ENCODE peak calls at places on chromosomes 12 and 14, in eight cellular contexts. M is OCI-LY7, Q is cardiac muscle cell, K is AG04450, N is astrocyte of the spinal cord, S is tibial nerve, I is fibroblast of lung, C is fibroblast of the aortic adventitia. P is an unnamed sample.

GRCh38 chr12:75208851-75209781 is 523 bp downstream of the KCNC2 start:
- DNase-seq in M (no peak), Q (peak), I (peak), K (peak), C (peak), N (peak), S (no peak), P (peak)

GRCh38 chr12:99916555-99916954 is 68.2 kb downstream of the ANKS1B start:
- DNase-seq in S (no peak), I (peak), K (no peak), Q (no peak), C (no peak), N (no peak), M (no peak), P (peak)

GRCh38 chr14:32697704-32698103 is 241.0 kb upstream of the NPAS3 start:
- DNase-seq in M (no peak), C (peak), I (peak), Q (no peak), N (peak), S (no peak), K (no peak), P (peak)

GRCh38 chr14:53786045-53786444 is 170.6 kb downstream of the BMP4 start:
- DNase-seq in K (no peak), S (no peak), C (no peak), N (no peak), I (no peak), Q (no peak), M (no peak), P (no peak)

GRCh38 chr12:24821691-24822090 is 127.2 kb downstream of the BCAT1 start:
- DNase-seq in I (peak), S (no peak), N (peak), K (no peak), Q (no peak), C (peak), M (no peak), P (peak)

GRCh38 chr14:100445436-100446088 is 122.4 kb downstream of the SLC25A47 start:
- DNase-seq in Q (no peak), N (no peak), I (no peak), M (no peak), K (no peak), C (no peak), S (no peak), P (no peak)

GRCh38 chr12:56377310-56377988 is 14.8 kb upstream of the APOF start:
- DNase-seq in K (no peak), Q (no peak), M (peak), I (no peak), N (peak), S (no peak), C (peak), P (peak)

GRCh38 chr12:93778306-93778705 is 101.1 kb downstream of the CRADD start:
- DNase-seq in K (peak), C (peak), N (peak), M (no peak), S (no peak), I (peak), Q (no peak), P (peak)

GRCh38 chr14:91613459-91614145 is 103.5 kb upstream of the PPP4R3A start:
- DNase-seq in K (no peak), M (no peak), S (no peak), C (no peak), Q (no peak), I (no peak), N (no peak), P (no peak)

GRCh38 chr12:64180951-64181350 is 41.1 kb downstream of the KICS2 start:
- DNase-seq in N (peak), S (no peak), M (no peak), K (no peak), I (peak), C (peak), Q (no peak), P (peak)

GRCh38 chr12:126727656-126728055 is 1539.3 kb upstream of the TMEM132C start:
- DNase-seq in K (no peak), I (no peak), C (no peak), Q (peak), N (no peak), S (no peak), M (no peak), P (no peak)

GRCh38 chr12:61667676-61668075 is 592.5 kb upstream of the USP15 start:
- DNase-seq in I (no peak), K (no peak), N (no peak), C (no peak), Q (no peak), S (no peak), M (no peak), P (peak)

GRCh38 chr14:99884834-99885648 is 91.8 kb downstream of the EML1 start:
- DNase-seq in I (peak), N (peak), C (peak), S (peak), M (peak), K (peak), Q (peak), P (peak)

GRCh38 chr12:55865327-55865726 is 22.6 kb upstream of the MMP19 start:
- DNase-seq in M (no peak), S (no peak), C (no peak), N (no peak), Q (no peak), K (no peak), I (no peak), P (no peak)

GRCh38 chr14:61482348-61483206 is 161.2 kb downstream of the PRKCH start:
- DNase-seq in Q (no peak), N (no peak), M (no peak), C (no peak), I (no peak), S (no peak), K (no peak), P (no peak)

GRCh38 chr12:124175731-124176130 is 119.2 kb upstream of the RFLNA start:
- DNase-seq in I (no peak), N (no peak), K (no peak), Q (no peak), S (no peak), M (no peak), C (no peak), P (no peak)

GRCh38 chr12:124469193-124469888 is 98.1 kb downstream of the NCOR2 start:
- DNase-seq in S (no peak), K (no peak), Q (no peak), I (no peak), C (no peak), M (peak), N (no peak), P (peak)

GRCh38 chr12:88448337-88448944 is 131.8 kb downstream of the KITLG start:
- DNase-seq in M (no peak), N (peak), C (no peak), I (no peak), K (no peak), Q (no peak), S (no peak), P (no peak)

GRCh38 chr12:56867216-56867615 is 67.0 kb downstream of the SDR9C7 start:
- DNase-seq in M (peak), Q (no peak), N (no peak), S (no peak), K (no peak), C (no peak), I (no peak), P (peak)

GRCh38 chr12:49705479-49706267 is 1.5 kb downstream of the FMNL3 start:
- DNase-seq in K (no peak), Q (no peak), M (peak), S (no peak), C (peak), I (peak), N (peak), P (peak)

DNA sequence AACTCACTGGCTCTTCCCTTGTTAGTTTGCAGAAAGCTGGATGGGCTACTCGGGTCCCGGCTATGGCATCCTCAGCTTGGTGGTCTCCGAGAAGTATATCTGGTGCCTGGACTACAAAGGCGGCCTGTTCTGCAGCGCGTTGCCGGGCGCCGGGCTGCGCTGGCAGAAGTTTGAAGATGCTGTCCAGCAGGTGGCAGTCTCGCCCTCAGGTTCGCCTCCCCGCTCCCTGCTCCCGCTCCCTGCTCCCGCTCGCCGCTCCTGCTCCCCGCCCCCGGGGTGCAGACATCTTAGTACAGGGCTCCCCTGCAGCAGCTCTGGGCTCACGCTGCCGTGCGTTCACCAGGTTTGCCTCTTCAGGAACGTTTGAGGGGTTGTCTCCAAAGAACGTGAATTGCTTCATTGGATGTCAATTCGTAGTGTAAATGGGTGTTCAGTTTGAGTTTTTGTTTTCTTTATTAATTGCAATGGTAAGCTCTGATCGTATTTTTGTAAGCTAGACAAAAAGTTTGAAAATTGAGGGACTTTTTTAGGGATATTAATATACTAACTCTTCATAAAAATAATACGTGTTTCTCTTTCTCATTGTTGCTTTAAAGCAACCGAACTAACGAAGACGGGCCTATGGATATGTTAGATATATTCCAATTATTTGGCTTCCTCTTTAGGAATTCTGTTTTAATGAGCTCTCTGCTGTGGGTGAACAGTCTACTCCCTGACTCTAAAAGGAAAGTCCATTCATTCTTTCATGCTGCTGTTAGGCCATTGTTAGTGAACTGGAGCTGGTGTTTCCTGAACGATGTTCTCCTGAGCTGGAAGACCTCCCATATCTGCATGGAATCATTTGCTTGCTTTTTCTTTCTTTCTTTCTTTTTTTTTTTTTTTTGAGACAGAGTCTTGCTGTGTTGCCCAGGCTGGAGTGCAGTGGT is 71.3 kb downstream of the ANKRD9 start:
- DNase-seq in M (peak), Q (peak), K (peak), I (peak), C (peak), N (peak), S (peak), P (peak)
- TF ChIP-seq CTCF in M (peak), Q (peak), K (peak), I (peak), C (peak), N (peak), S (peak), P (peak)

GRCh38 chr12:82783456-82783855 is 96.8 kb downstream of the TMTC2 start:
- DNase-seq in M (no peak), N (no peak), S (no peak), K (no peak), Q (no peak), C (no peak), I (no peak), P (no peak)
- H3K4me3 ChIP-seq in M (no peak), N (no peak), S (no peak), K (no peak), Q (no peak), C (no peak), I (no peak), P (no peak)

DNA sequence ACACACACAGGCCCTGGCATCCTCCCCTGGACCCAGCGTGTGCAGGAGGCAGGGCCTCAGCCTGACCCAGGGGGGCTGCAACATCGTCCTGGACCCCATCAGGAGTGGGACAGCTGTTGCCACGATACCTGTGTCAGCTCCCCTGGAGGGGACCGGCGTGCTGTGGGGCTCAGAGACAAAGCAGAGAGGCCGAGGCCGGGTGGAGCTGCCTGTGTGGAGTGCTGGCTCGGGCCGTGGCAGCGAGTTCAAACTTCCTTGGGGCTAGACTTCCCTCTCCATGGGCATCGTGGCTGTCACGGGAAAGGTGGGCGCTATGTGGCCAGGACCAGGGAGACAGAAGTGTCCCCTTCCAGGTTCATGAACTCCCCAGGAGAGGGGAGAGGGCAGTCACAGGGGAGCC is 155.0 kb upstream of the SFSWAP start:
- DNase-seq in I (no peak), K (no peak), M (no peak), S (no peak), C (no peak), N (no peak), Q (no peak), P (no peak)
- TF ChIP-seq CTCF in I (no peak), K (no peak), M (no peak), S (no peak), C (no peak), N (no peak), Q (no peak), P (no peak)

DNA sequence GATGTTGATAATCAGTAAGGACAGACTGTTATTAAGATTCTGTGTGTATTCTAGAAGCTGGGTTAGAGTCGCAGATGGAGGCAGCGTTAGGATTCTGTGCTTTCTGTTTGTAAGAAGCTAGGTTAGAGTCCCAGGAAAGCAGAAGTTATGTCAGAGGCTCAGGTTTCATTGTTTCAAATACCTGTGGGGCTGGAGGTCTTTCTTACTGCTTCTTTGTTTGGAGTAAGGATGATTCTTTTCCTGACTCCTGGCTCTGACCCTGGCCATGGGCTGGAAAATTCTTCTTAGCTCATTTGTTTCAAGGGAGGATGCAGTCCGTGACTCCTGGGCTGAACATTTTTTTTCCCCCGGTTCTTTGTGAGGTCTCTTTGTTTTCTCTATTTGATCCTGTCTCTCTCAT is 5.2 kb downstream of the MUCL1 start:
- DNase-seq in I (no peak), M (no peak), K (no peak), Q (no peak), S (no peak), C (no peak), N (no peak), P (no peak)
- H3K4me3 ChIP-seq in I (no peak), M (no peak), K (no peak), Q (no peak), S (no peak), C (no peak), N (no peak), P (no peak)

GRCh38 chr12:32298917-32299316 is 100.4 kb upstream of the FGD4 start:
- DNase-seq in C (peak), M (no peak), K (no peak), I (no peak), Q (no peak), N (no peak), S (no peak), P (peak)

GRCh38 chr12:32290411-32290810 is 108.9 kb upstream of the FGD4 start:
- DNase-seq in K (no peak), S (no peak), N (peak), I (peak), C (peak), M (no peak), Q (no peak), P (peak)

GRCh38 chr12:32296541-32296940 is 102.8 kb upstream of the FGD4 start:
- DNase-seq in S (no peak), K (no peak), C (no peak), M (no peak), N (no peak), I (no peak), Q (no peak), P (peak)

GRCh38 chr12:32292175-32292574 is 107.2 kb upstream of the FGD4 start:
- DNase-seq in N (no peak), C (no peak), K (no peak), I (no peak), M (no peak), Q (no peak), S (no peak), P (no peak)

GRCh38 chr12:32293808-32294419 is 105.4 kb upstream of the FGD4 start:
- DNase-seq in C (no peak), S (no peak), Q (no peak), I (no peak), K (no peak), M (no peak), N (no peak), P (no peak)
- TF ChIP-seq CTCF in C (peak), S (no peak), Q (no peak), I (no peak), K (no peak), M (peak), N (no peak), P (no peak)

GRCh38 chr12:105671720-105672119 is 341.2 kb downstream of the C12orf75 start:
- DNase-seq in C (peak), M (no peak), I (peak), N (no peak), S (no peak), K (no peak), Q (no peak), P (no peak)
- H3K4me3 ChIP-seq in C (no peak), M (no peak), I (no peak), N (no peak), S (no peak), K (no peak), Q (no peak), P (no peak)

GRCh38 chr12:989751-990278 is 1.2 kb upstream of the ERC1 start:
- DNase-seq in C (peak), S (peak), N (peak), I (peak), Q (peak), M (peak), K (no peak), P (peak)
- TF ChIP-seq CTCF in C (peak), S (no peak), N (peak), I (peak), Q (no peak), M (no peak), K (no peak), P (no peak)

DNA sequence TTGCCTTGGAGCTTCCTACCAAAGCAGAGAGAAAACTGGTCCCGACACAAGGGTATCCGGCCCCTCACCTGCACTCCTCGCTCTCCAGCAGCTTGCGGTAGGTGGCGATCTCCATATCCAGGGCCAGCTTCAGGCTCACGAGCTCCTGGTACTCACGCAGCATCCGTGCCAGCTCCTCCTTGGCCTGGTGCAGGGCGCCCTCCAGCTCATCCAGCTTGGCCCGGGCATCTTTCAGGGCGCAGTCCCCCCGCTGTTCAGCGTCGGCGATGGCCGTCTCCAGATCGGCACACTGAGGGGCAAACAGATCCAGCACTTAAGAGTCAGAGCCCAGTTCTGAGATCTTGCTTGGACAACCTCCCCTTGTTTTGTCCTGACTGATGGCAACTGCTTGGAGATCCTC is 13.7 kb downstream of the KRT72 start:
- DNase-seq in Q (no peak), C (no peak), I (no peak), S (no peak), M (no peak), K (no peak), N (no peak), P (no peak)
- H3K4me3 ChIP-seq in Q (no peak), C (no peak), I (no peak), S (no peak), M (no peak), K (no peak), N (no peak), P (no peak)